ENCODE peak calls at places on chromosomes 4 and X, in nine cellular contexts. Q is activated CD4-positive, alpha-beta memory T cell treated with anti-CD3 and anti-CD28 coated beads for 36 hours; M is fibroblast of villous mesenchyme; R is ELR; Y is GM23338; G is KBM-7; F is psoas muscle; X is activated effector memory CD4-positive, alpha-beta T cell treated with Interleukin-2 at 50 U/mL for 16 hours; K is stimulated activated CD8-positive, alpha-beta memory T cell treated with anti-CD3 and anti-CD28 coated beads, Interleukin-7, amount 100 ng/mL, for 4 hours. C is an unnamed sample.
A peak's percentile ranks its signal among the peaks of the same experiment; 100 is the strongest.

GRCh38 chrX:74242050-74242449 is 61.9 kb upstream of the ZCCHC13 start:
- DNase-seq in Y (no peak), R (peak; percentile 62), X (no peak), G (no peak), K (no peak), M (peak; percentile 74), F (no peak), Q (no peak), C (no peak)

GRCh38 chr4:68864438-68865177 is 48.8 kb downstream of the UGT2B10 start:
- DNase-seq in Y (no peak), F (no peak), Q (no peak), K (no peak), G (peak; percentile 52), R (no peak), X (no peak), M (no peak), C (no peak)

GRCh38 chrX:27751976-27752375 is 55.8 kb upstream of the MAGEB10 start:
- DNase-seq in F (no peak), Y (no peak), K (no peak), G (no peak), X (no peak), Q (no peak), M (no peak), R (peak; percentile 0), C (no peak)

GRCh38 chr4:3880595-3881120 is 114.5 kb downstream of the ADRA2C start:
- DNase-seq in Y (peak; percentile 94), G (peak; percentile 72), X (peak; percentile 58), M (peak; percentile 63), Q (peak; percentile 82), F (peak; percentile 48), R (peak; percentile 65), K (peak; percentile 45), C (peak; percentile 6)

GRCh38 chr4:113760852-113761681 is 471 bp downstream of the CAMK2D start:
- DNase-seq in R (peak; percentile 73), X (peak; percentile 30), K (no peak), G (peak; percentile 21), Q (peak; percentile 69), Y (peak; percentile 78), M (peak; percentile 85), F (peak; percentile 87), C (peak; percentile 27)

GRCh38 chrX:74133156-74133796 is 170.7 kb upstream of the ZCCHC13 start:
- DNase-seq in Q (no peak), G (peak; percentile 71), Y (peak; percentile 81), F (no peak), X (no peak), M (peak; percentile 76), K (no peak), R (peak; percentile 68), C (peak; percentile 25)

GRCh38 chr4:85777908-85778808 is 303.2 kb downstream of the ARHGAP24 start:
- DNase-seq in Q (no peak), F (no peak), Y (no peak), G (no peak), R (peak; percentile 57), K (no peak), M (peak; percentile 54), X (no peak), C (no peak)

GRCh38 chr4:31360786-31361185 is 640.6 kb downstream of the PCDH7 start:
- DNase-seq in Q (no peak), F (no peak), G (no peak), X (no peak), K (no peak), Y (no peak), M (peak; percentile 64), R (peak; percentile 3), C (no peak)

GRCh38 chr4:17562157-17562556 is 14.8 kb upstream of the LAP3 start:
- DNase-seq in X (no peak), M (no peak), Y (peak; percentile 28), Q (no peak), K (no peak), R (no peak), G (no peak), F (no peak), C (no peak)

GRCh38 chr4:3879681-3880594 is 113.8 kb downstream of the ADRA2C start:
- DNase-seq in Q (peak; percentile 18), R (no peak), Y (peak; percentile 57), K (peak; percentile 33), G (no peak), F (no peak), X (peak; percentile 16), M (no peak), C (no peak)

GRCh38 chrX:40005290-40006011 is 92.3 kb downstream of the BCOR start:
- DNase-seq in X (no peak), G (no peak), Y (peak; percentile 9), M (no peak), R (no peak), K (no peak), Q (no peak), F (no peak), C (no peak)

GRCh38 chr4:165207016-165207430 is 338 bp upstream of the KLHL2 start:
- DNase-seq in R (peak; percentile 41), X (no peak), Y (no peak), K (no peak), M (peak; percentile 21), G (no peak), F (no peak), Q (no peak), C (peak; percentile 70)

GRCh38 chr4:60452259-60452658 is 747.9 kb upstream of the ADGRL3 start:
- DNase-seq in X (no peak), Q (no peak), Y (no peak), K (no peak), R (no peak), G (no peak), F (no peak), M (no peak), C (no peak)

GRCh38 chr4:156672492-156672891 is 299.1 kb downstream of the PDGFC start:
- DNase-seq in R (no peak), Q (no peak), X (no peak), F (no peak), K (no peak), Y (no peak), M (no peak), G (no peak), C (no peak)